ENCODE peak calls at places on chromosomes 7 and 10, in five cellular contexts. C is IMR-90, M is neuronal stem cell, H is mesendoderm, W is H1. V is an unnamed sample.

GRCh38 chr10:100006241-100006886 is 3.4 kb downstream of the DNMBP start:
- DNase-seq in C (peak), M (no peak), H (peak), W (no peak), V (peak)

GRCh38 chr7:23261843-23262452 is 15.4 kb downstream of the GPNMB start:
- DNase-seq in C (peak), M (peak), H (peak), W (peak), V (peak)

GRCh38 chr10:15088428-15089261 is at the start of gene ACBD7:
- DNase-seq in C (peak), M (peak), H (peak), W (peak), V (peak)

GRCh38 chr10:77251297-77252013 is 386.2 kb downstream of the KCNMA1 start:
- DNase-seq in C (peak), M (peak), H (peak), W (no peak), V (peak)

GRCh38 chr10:130833596-130833995 is 477.9 kb downstream of the TCERG1L start:
- DNase-seq in C (no peak), M (no peak), H (no peak), W (no peak), V (no peak)

GRCh38 chr10:88544140-88544870 is 38.8 kb downstream of the RNLS start:
- DNase-seq in C (no peak), M (no peak), H (no peak), W (no peak), V (no peak)

GRCh38 chr10:79380125-79380917 is 33.1 kb downstream of the PPIF start:
- DNase-seq in C (peak), M (no peak), H (no peak), W (no peak), V (peak)

GRCh38 chr7:13770305-13770704 is 219.2 kb downstream of the ETV1 start:
- DNase-seq in C (peak), M (no peak), H (no peak), W (no peak), V (no peak)

GRCh38 chr10:118775478-118775877 is 20.7 kb upstream of the CACUL1 start:
- DNase-seq in C (no peak), M (no peak), H (no peak), W (no peak), V (no peak)

GRCh38 chr10:94232711-94233383 is 129.9 kb downstream of the NOC3L start:
- DNase-seq in C (no peak), M (no peak), H (peak), W (no peak), V (no peak)

GRCh38 chr7:964401-965231 is 10.1 kb upstream of the ADAP1 start:
- DNase-seq in C (peak), M (no peak), H (peak), W (no peak), V (peak)

GRCh38 chr7:117785431-117785830 is 87.8 kb downstream of the CTTNBP2 start:
- DNase-seq in C (no peak), M (no peak), H (no peak), W (no peak), V (no peak)

GRCh38 chr10:6140141-6140841 is 51.5 kb downstream of the RBM17 start:
- DNase-seq in C (no peak), M (no peak), H (peak), W (no peak), V (no peak)

GRCh38 chr7:28114056-28114455 is 66.5 kb downstream of the JAZF1 start:
- DNase-seq in C (no peak), M (no peak), H (no peak), W (no peak), V (no peak)

GRCh38 chr10:78433722-78434535 is 400.3 kb downstream of the RPS24 start:
- DNase-seq in C (no peak), M (no peak), H (no peak), W (no peak), V (no peak)

GRCh38 chr10:86856156-86856555 is 99.7 kb downstream of the BMPR1A start:
- DNase-seq in C (no peak), M (no peak), H (peak), W (no peak), V (no peak)
- H2BK15ac ChIP-seq in C (no peak), M (no peak), H (no peak), W (no peak), V (no peak)

GRCh38 chr10:102782698-102783540 is 39.2 kb downstream of the WBP1L start:
- DNase-seq in C (peak), M (no peak), H (peak), W (no peak), V (peak)
- H2BK120ac ChIP-seq in C (no peak), M (no peak), H (no peak), W (no peak), V (no peak)

GRCh38 chr7:50793115-50793946 is 10.6 kb upstream of the GRB10 start:
- DNase-seq in C (peak), M (peak), H (peak), W (peak), V (peak)

GRCh38 chr7:50793947-50794570 is 11.4 kb upstream of the GRB10 start:
- DNase-seq in C (no peak), M (no peak), H (peak), W (no peak), V (no peak)

GRCh38 chr7:50792342-50793114 is 9.8 kb upstream of the GRB10 start:
- DNase-seq in C (peak), M (no peak), H (peak), W (no peak), V (peak)

GRCh38 chr7:50791921-50792341 is 9.2 kb upstream of the GRB10 start:
- DNase-seq in C (peak), M (no peak), H (peak), W (no peak), V (peak)

GRCh38 chr7:50791363-50791762 is 8.7 kb upstream of the GRB10 start:
- DNase-seq in C (no peak), M (no peak), H (peak), W (no peak), V (no peak)
- H3K4me3 ChIP-seq in C (peak), M (no peak), H (peak), W (peak), V (peak)

DNA sequence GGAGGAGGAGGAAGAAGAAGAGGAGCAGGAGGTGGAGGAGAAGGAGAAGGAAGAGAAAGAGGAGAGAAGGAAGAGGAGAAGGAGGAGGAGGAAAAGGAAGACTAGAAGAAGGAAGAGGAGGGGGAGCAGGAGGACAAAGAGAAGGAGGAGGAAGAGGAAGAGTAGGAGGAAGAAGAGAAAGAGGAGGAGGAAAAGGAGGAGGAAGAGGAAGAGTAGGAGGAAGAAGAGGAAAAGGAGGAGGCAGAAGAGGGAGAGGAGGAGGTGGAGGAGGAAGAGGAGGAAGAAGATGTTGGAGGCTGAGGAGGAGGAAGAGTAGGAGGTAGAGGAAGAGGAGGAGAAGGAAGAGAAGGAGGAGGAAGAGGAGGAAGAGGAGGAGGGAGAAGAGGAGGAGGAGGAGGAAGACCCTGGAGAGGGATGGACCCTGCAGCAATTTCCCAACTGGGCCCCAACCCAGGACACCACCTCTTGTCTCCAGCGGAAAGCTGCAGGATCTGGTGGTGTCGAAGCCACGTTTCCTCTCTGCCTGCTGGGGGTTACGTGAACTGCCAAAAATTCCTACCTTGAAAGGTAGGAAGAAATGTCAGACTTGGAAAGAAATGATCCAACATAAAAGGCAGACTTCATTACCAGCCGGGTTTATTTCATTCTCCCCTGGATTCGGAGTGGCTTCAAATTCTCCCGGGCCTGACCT is 38.9 kb downstream of the COL26A1 start:
- DNase-seq in C (no peak), M (no peak), H (no peak), W (no peak), V (no peak)
- H2BK15ac ChIP-seq in C (no peak), M (peak), H (no peak), W (peak), V (no peak)

GRCh38 chr7:100803398-100804161 is 23.7 kb downstream of the EPHB4 start:
- DNase-seq in C (peak), M (peak), H (peak), W (peak), V (peak)
- H2BK120ac ChIP-seq in C (peak), M (no peak), H (no peak), W (no peak), V (no peak)

GRCh38 chr10:17228081-17229015 is at the start of gene VIM:
- DNase-seq in C (peak), M (peak), H (peak), W (peak), V (peak)

GRCh38 chr10:17227367-17228080 is 517 bp upstream of the VIM start:
- DNase-seq in C (peak), M (no peak), H (peak), W (no peak), V (peak)

GRCh38 chr10:17229967-17230682 is 2.1 kb downstream of the VIM start:
- DNase-seq in C (peak), M (peak), H (peak), W (peak), V (peak)

GRCh38 chr10:17229016-17229716 is 1.1 kb downstream of the VIM start:
- DNase-seq in C (peak), M (peak), H (peak), W (peak), V (peak)

DNA sequence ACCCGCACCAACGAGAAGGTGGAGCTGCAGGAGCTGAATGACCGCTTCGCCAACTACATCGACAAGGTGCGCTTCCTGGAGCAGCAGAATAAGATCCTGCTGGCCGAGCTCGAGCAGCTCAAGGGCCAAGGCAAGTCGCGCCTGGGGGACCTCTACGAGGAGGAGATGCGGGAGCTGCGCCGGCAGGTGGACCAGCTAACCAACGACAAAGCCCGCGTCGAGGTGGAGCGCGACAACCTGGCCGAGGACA is 1.6 kb downstream of the VIM start:
- DNase-seq in C (no peak), M (peak), H (peak), W (peak), V (no peak)
- H3K4me3 ChIP-seq in C (peak), M (peak), H (peak), W (peak), V (peak)

V was measured in mesenchymal stem cell.